ENCODE peak calls at places on chromosomes 3 and 15, in seven cellular contexts. F, V, R, O, J, W and N are unnamed samples.

GRCh38 chr15:84748274-84749110 is at the start of gene ZNF592:
- DNase-seq in F (peak; percentile 80), V (peak; percentile 70), R (peak; percentile 90), O (peak; percentile 93), J (peak; percentile 88), W (peak; percentile 83), N (peak; percentile 89)

GRCh38 chr15:90959894-90960293 is 5.2 kb downstream of the RCCD1 start:
- DNase-seq in F (no peak), V (peak; percentile 18), R (no peak), O (peak; percentile 96), J (no peak), W (no peak), N (peak; percentile 69)

GRCh38 chr3:4900298-4900697 is 78.9 kb upstream of the BHLHE40 start:
- DNase-seq in F (no peak), V (no peak), R (no peak), O (no peak), J (no peak), W (no peak), N (no peak)

GRCh38 chr3:105780114-105780513 is 88.7 kb downstream of the CBLB start:
- DNase-seq in F (no peak), V (peak; percentile 58), R (peak; percentile 48), O (no peak), J (no peak), W (no peak), N (no peak)

GRCh38 chr3:129233538-129233937 is 15.9 kb upstream of the COPG1 start:
- DNase-seq in F (no peak), V (no peak), R (no peak), O (peak; percentile 75), J (no peak), W (peak; percentile 39), N (peak; percentile 36)

GRCh38 chr3:48634661-48635221 is 520 bp downstream of the SLC26A6 start:
- DNase-seq in F (peak; percentile 69), V (peak; percentile 51), R (peak; percentile 66), O (peak; percentile 86), J (peak; percentile 60), W (peak; percentile 82), N (peak; percentile 55)

GRCh38 chr15:83087535-83087934 is 19.9 kb upstream of the TM6SF1 start:
- DNase-seq in F (no peak), V (no peak), R (no peak), O (no peak), J (no peak), W (no peak), N (no peak)

GRCh38 chr15:52326758-52327157 is 31.2 kb upstream of the MYO5C start:
- DNase-seq in F (no peak), V (peak; percentile 73), R (peak; percentile 33), O (no peak), J (no peak), W (no peak), N (no peak)

GRCh38 chr3:83523470-83524073 is 1435.2 kb upstream of the CADM2 start:
- DNase-seq in F (no peak), V (no peak), R (peak; percentile 39), O (no peak), J (no peak), W (no peak), N (no peak)

GRCh38 chr15:90419738-90420487 is 31.9 kb downstream of the IQGAP1 start:
- DNase-seq in F (no peak), V (peak; percentile 92), R (peak; percentile 74), O (no peak), J (no peak), W (no peak), N (no peak)

GRCh38 chr3:110858549-110858948 is 213.1 kb upstream of the NECTIN3 start:
- DNase-seq in F (no peak), V (no peak), R (no peak), O (no peak), J (no peak), W (no peak), N (no peak)

GRCh38 chr15:29569533-29570092 is 252.7 kb downstream of the TJP1 start:
- DNase-seq in F (no peak), V (no peak), R (no peak), O (no peak), J (no peak), W (no peak), N (no peak)

GRCh38 chr3:141081141-141081795 is 30.1 kb downstream of the SPSB4 start:
- DNase-seq in F (no peak), V (no peak), R (no peak), O (no peak), J (no peak), W (no peak), N (no peak)

GRCh38 chr3:139111392-139112229 is 66.9 kb upstream of the PRR23C start:
- DNase-seq in F (no peak), V (peak; percentile 55), R (peak; percentile 71), O (no peak), J (peak; percentile 51), W (peak; percentile 86), N (peak; percentile 45)

GRCh38 chr15:63609448-63609847 is 12.3 kb downstream of the FBXL22 start:
- DNase-seq in F (no peak), V (no peak), R (no peak), O (no peak), J (no peak), W (no peak), N (no peak)

GRCh38 chr3:60366491-60366890 is 884.8 kb downstream of the FHIT start:
- DNase-seq in F (no peak), V (peak; percentile 17), R (no peak), O (no peak), J (no peak), W (no peak), N (no peak)

GRCh38 chr3:141253811-141254210 is 22.2 kb downstream of the PXYLP1 start:
- DNase-seq in F (no peak), V (no peak), R (no peak), O (peak; percentile 19), J (no peak), W (no peak), N (no peak)

GRCh38 chr15:70253461-70254156 is 155.9 kb upstream of the TLE3 start:
- DNase-seq in F (no peak), V (no peak), R (no peak), O (peak; percentile 60), J (no peak), W (no peak), N (no peak)

GRCh38 chr3:191502583-191502982 is 41.6 kb downstream of the PYDC2 start:
- DNase-seq in F (no peak), V (no peak), R (no peak), O (no peak), J (no peak), W (no peak), N (no peak)

GRCh38 chr15:38440353-38441129 is 13.4 kb upstream of the FAM98B start:
- DNase-seq in F (peak; percentile 64), V (peak; percentile 62), R (peak; percentile 84), O (no peak), J (no peak), W (peak; percentile 39), N (no peak)

GRCh38 chr15:51793521-51793920 is 35.9 kb upstream of the TMOD3 start:
- DNase-seq in F (no peak), V (no peak), R (peak; percentile 78), O (no peak), J (no peak), W (no peak), N (peak; percentile 44)

GRCh38 chr15:58929891-58930416 is 3.5 kb downstream of the SLTM start:
- DNase-seq in F (no peak), V (no peak), R (no peak), O (no peak), J (no peak), W (no peak), N (no peak)

GRCh38 chr15:39354188-39354587 is 226.7 kb upstream of the THBS1 start:
- DNase-seq in F (no peak), V (no peak), R (no peak), O (no peak), J (no peak), W (no peak), N (no peak)

GRCh38 chr3:117036259-117036799 is 326.8 kb downstream of the TUSC7 start:
- DNase-seq in F (no peak), V (peak; percentile 81), R (peak; percentile 76), O (peak; percentile 67), J (no peak), W (peak; percentile 32), N (peak; percentile 16)

GRCh38 chr15:65032823-65033537 is 3.5 kb upstream of the MTFMT start:
- DNase-seq in F (no peak), V (peak; percentile 61), R (peak; percentile 66), O (peak; percentile 86), J (peak; percentile 46), W (peak; percentile 80), N (peak; percentile 42)

GRCh38 chr3:39385456-39386098 is 2.4 kb downstream of the SLC25A38 start:
- DNase-seq in F (no peak), V (no peak), R (no peak), O (no peak), J (no peak), W (no peak), N (no peak)

GRCh38 chr15:33278816-33279612 is 31.8 kb upstream of the RYR3 start:
- DNase-seq in F (peak; percentile 87), V (peak; percentile 84), R (peak; percentile 81), O (peak; percentile 72), J (no peak), W (no peak), N (no peak)

GRCh38 chr15:74788716-74789151 is 6.9 kb downstream of the CSK start:
- DNase-seq in F (peak; percentile 53), V (no peak), R (no peak), O (no peak), J (no peak), W (no peak), N (no peak)

GRCh38 chr15:40460404-40460803 is 10.4 kb upstream of the CHST14 start:
- DNase-seq in F (no peak), V (no peak), R (no peak), O (no peak), J (no peak), W (no peak), N (no peak)

GRCh38 chr3:196611761-196612483 is 27.6 kb upstream of the NRROS start:
- DNase-seq in F (no peak), V (no peak), R (peak; percentile 24), O (peak; percentile 45), J (no peak), W (no peak), N (no peak)
- H3K27ac ChIP-seq in F (peak overlapping the region; percentile 23), V (no peak overlapping the region), R (peak overlapping the region; percentile 28), O (no peak overlapping the region), J (peak overlapping the region; percentile 55), W (no peak overlapping the region), N (peak overlapping the region; percentile 86)

GRCh38 chr3:125059488-125060245 is 3.9 kb upstream of the HEG1 start:
- DNase-seq in F (no peak), V (peak; percentile 37), R (peak; percentile 33), O (no peak), J (no peak), W (no peak), N (no peak)
- TF ChIP-seq CTCF in F (no peak), V (no peak), R (peak; percentile 8), O (no peak), J (no peak), W (no peak), N (peak; percentile 15)

DNA sequence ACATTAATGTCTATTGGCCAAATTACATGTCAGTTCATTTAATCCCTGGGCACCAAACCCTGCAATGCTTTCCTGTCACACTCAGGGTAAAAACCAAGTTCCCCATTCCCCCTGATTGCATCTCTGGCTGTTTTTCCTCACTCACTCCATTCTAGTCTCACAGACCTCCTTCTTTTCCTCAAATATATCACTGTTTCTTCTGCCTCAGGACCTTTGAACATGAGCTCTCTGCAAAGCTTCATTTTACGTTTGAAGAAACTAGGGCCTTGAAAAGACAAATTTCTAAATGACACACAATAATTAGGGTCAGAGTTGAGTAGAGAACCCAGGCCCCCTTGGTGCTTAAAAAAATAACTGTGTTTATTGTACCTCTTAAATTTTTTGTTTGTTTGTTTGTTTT is 230.6 kb downstream of the THRB start:
- DNase-seq in F (no peak), V (no peak), R (no peak), O (no peak), J (no peak), W (no peak), N (no peak)
- H3K27me3 ChIP-seq in F (no peaks in the 10 kb centered on the region), V (peaks cover 21% of the 10 kb centered on the region), R (no peaks in the 10 kb centered on the region), O (no peaks in the 10 kb centered on the region), J (no peaks in the 10 kb centered on the region), W (no peaks in the 10 kb centered on the region), N (no peaks in the 10 kb centered on the region)

GRCh38 chr3:185824467-185825378 is at the start of gene IGF2BP2:
- DNase-seq in F (peak; percentile 79), V (peak; percentile 80), R (peak; percentile 93), O (peak; percentile 66), J (peak; percentile 54), W (peak; percentile 85), N (peak; percentile 74)
- H3K27ac ChIP-seq in F (peak within 1 kb of the TSS; percentile 85), V (peak within 1 kb of the TSS; percentile 100), R (peak within 1 kb of the TSS; percentile 100), O (peak within 1 kb of the TSS; percentile 29), J (peak within 1 kb of the TSS; percentile 46), W (peak within 1 kb of the TSS; percentile 89), N (peak within 1 kb of the TSS; percentile 82)